ENCODE peak calls at places on chromosomes 1 and 21, in eight cellular contexts. One of them, this sample, is unnamed.

GRCh38 chr1:15073799-15074308 is 79.7 kb upstream of the TMEM51 start:
- DNase-seq in HFF-Myc: no peak
- DNase-seq in IMR-90: no peak
- DNase-seq in astrocyte: no peak
- DNase-seq in thoracic aorta: no peak
- DNase-seq in fibroblast of mammary gland: no peak
- DNase-seq in body of pancreas: no peak
- DNase-seq in fibroblast of pulmonary artery: no peak
- DNase-seq in this sample: no peak

GRCh38 chr1:20668581-20668980 is 7.4 kb upstream of the DDOST start:
- DNase-seq in astrocyte: no peak
- DNase-seq in body of pancreas: no peak
- DNase-seq in HFF-Myc: no peak
- DNase-seq in IMR-90: no peak
- DNase-seq in fibroblast of pulmonary artery: no peak
- DNase-seq in fibroblast of mammary gland: no peak
- DNase-seq in thoracic aorta: no peak
- DNase-seq in this sample: no peak

GRCh38 chr21:32334980-32335471 is 36.4 kb downstream of the MRAP start:
- DNase-seq in body of pancreas: no peak
- DNase-seq in fibroblast of pulmonary artery: no peak
- DNase-seq in IMR-90: no peak
- DNase-seq in HFF-Myc: peak; percentile 33
- DNase-seq in thoracic aorta: no peak
- DNase-seq in astrocyte: peak; percentile 44
- DNase-seq in fibroblast of mammary gland: no peak
- DNase-seq in this sample: no peak

GRCh38 chr1:194225781-194226180 is 1039.4 kb upstream of the B3GALT2 start:
- DNase-seq in body of pancreas: no peak
- DNase-seq in thoracic aorta: no peak
- DNase-seq in astrocyte: peak; percentile 1
- DNase-seq in fibroblast of mammary gland: no peak
- DNase-seq in fibroblast of pulmonary artery: no peak
- DNase-seq in IMR-90: no peak
- DNase-seq in HFF-Myc: no peak
- DNase-seq in this sample: no peak

GRCh38 chr21:42153046-42153685 is 65.8 kb upstream of the ABCG1 start:
- DNase-seq in body of pancreas: no peak
- DNase-seq in astrocyte: no peak
- DNase-seq in HFF-Myc: no peak
- DNase-seq in fibroblast of pulmonary artery: no peak
- DNase-seq in thoracic aorta: no peak
- DNase-seq in fibroblast of mammary gland: no peak
- DNase-seq in IMR-90: no peak
- DNase-seq in this sample: no peak

GRCh38 chr1:55478742-55479141 is 263.6 kb upstream of the USP24 start:
- DNase-seq in astrocyte: peak; percentile 26
- DNase-seq in fibroblast of mammary gland: peak; percentile 63
- DNase-seq in body of pancreas: no peak
- DNase-seq in fibroblast of pulmonary artery: peak; percentile 60
- DNase-seq in IMR-90: peak; percentile 51
- DNase-seq in thoracic aorta: no peak
- DNase-seq in HFF-Myc: no peak
- DNase-seq in this sample: peak; percentile 63

GRCh38 chr1:182595641-182596240 is 6.7 kb upstream of the RNASEL start:
- DNase-seq in astrocyte: peak; percentile 49
- DNase-seq in thoracic aorta: no peak
- DNase-seq in fibroblast of mammary gland: peak; percentile 79
- DNase-seq in HFF-Myc: peak; percentile 54
- DNase-seq in fibroblast of pulmonary artery: peak; percentile 85
- DNase-seq in body of pancreas: peak; percentile 80
- DNase-seq in IMR-90: peak; percentile 69
- DNase-seq in this sample: no peak

GRCh38 chr1:11982010-11982392 is 1.8 kb downstream of the MFN2 start:
- DNase-seq in fibroblast of pulmonary artery: peak; percentile 69
- DNase-seq in thoracic aorta: no peak
- DNase-seq in fibroblast of mammary gland: peak; percentile 42
- DNase-seq in HFF-Myc: no peak
- DNase-seq in body of pancreas: peak; percentile 25
- DNase-seq in IMR-90: peak; percentile 46
- DNase-seq in astrocyte: no peak
- DNase-seq in this sample: no peak

GRCh38 chr1:116763787-116764465 is 9.7 kb downstream of the CD2 start:
- DNase-seq in body of pancreas: peak; percentile 57
- DNase-seq in thoracic aorta: no peak
- DNase-seq in astrocyte: no peak
- DNase-seq in fibroblast of mammary gland: peak; percentile 30
- DNase-seq in fibroblast of pulmonary artery: peak; percentile 22
- DNase-seq in HFF-Myc: no peak
- DNase-seq in IMR-90: no peak
- DNase-seq in this sample: no peak

GRCh38 chr1:183604048-183604808 is 14.0 kb upstream of the NCF2 start:
- DNase-seq in IMR-90: peak; percentile 97
- DNase-seq in astrocyte: peak; percentile 98
- DNase-seq in fibroblast of mammary gland: peak; percentile 94
- DNase-seq in thoracic aorta: no peak
- DNase-seq in body of pancreas: peak; percentile 52
- DNase-seq in HFF-Myc: peak; percentile 88
- DNase-seq in fibroblast of pulmonary artery: peak; percentile 67
- DNase-seq in this sample: no peak

GRCh38 chr1:22290157-22290556 is 147.3 kb upstream of the WNT4 start:
- DNase-seq in fibroblast of pulmonary artery: no peak
- DNase-seq in IMR-90: no peak
- DNase-seq in body of pancreas: no peak
- DNase-seq in thoracic aorta: no peak
- DNase-seq in astrocyte: no peak
- DNase-seq in HFF-Myc: no peak
- DNase-seq in fibroblast of mammary gland: no peak
- DNase-seq in this sample: no peak

GRCh38 chr1:22291057-22291456 is 148.2 kb upstream of the WNT4 start:
- DNase-seq in thoracic aorta: no peak
- DNase-seq in astrocyte: no peak
- DNase-seq in HFF-Myc: no peak
- DNase-seq in fibroblast of pulmonary artery: no peak
- DNase-seq in body of pancreas: no peak
- DNase-seq in IMR-90: no peak
- DNase-seq in fibroblast of mammary gland: no peak
- DNase-seq in this sample: no peak

GRCh38 chr1:22289251-22289995 is 146.5 kb upstream of the WNT4 start:
- DNase-seq in HFF-Myc: no peak
- DNase-seq in thoracic aorta: no peak
- DNase-seq in body of pancreas: no peak
- DNase-seq in IMR-90: no peak
- DNase-seq in fibroblast of pulmonary artery: peak; percentile 20
- DNase-seq in fibroblast of mammary gland: peak; percentile 2
- DNase-seq in astrocyte: no peak
- DNase-seq in this sample: no peak

GRCh38 chr1:22291494-22291893 is 148.6 kb upstream of the WNT4 start:
- DNase-seq in astrocyte: no peak
- DNase-seq in thoracic aorta: no peak
- DNase-seq in HFF-Myc: no peak
- DNase-seq in fibroblast of mammary gland: no peak
- DNase-seq in IMR-90: no peak
- DNase-seq in body of pancreas: no peak
- DNase-seq in fibroblast of pulmonary artery: no peak
- DNase-seq in this sample: no peak

DNA sequence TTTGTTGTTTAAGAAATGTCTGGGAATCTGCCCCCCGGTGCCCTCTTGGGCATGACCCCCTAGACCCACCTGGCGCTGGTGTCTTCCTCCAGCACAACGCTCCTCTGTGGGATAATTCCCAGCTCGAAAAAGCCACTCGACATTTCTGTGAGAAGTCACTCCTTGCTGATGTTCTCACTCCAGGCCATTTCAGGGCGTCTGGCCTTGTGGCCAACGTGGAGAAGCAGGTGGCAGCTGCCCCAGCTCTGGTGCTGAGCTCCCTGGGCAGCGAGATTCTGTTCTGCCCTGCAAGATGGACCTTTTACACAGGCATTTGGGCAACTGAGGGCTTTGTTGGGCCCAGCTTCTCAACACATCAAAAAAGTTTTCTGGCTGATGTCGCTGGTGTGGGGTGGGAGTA is 147.7 kb upstream of the WNT4 start:
- DNase-seq in body of pancreas: no peak
- DNase-seq in astrocyte: no peak
- DNase-seq in fibroblast of mammary gland: no peak
- DNase-seq in IMR-90: no peak
- DNase-seq in thoracic aorta: no peak
- DNase-seq in fibroblast of pulmonary artery: no peak
- DNase-seq in HFF-Myc: no peak
- DNase-seq in this sample: no peak
- H3K4me3 ChIP-seq in body of pancreas: no peak overlapping the region
- H3K4me3 ChIP-seq in astrocyte: no peak overlapping the region
- H3K4me3 ChIP-seq in fibroblast of mammary gland: no peak overlapping the region
- H3K4me3 ChIP-seq in IMR-90: no peak overlapping the region
- H3K4me3 ChIP-seq in thoracic aorta: no peak overlapping the region
- H3K4me3 ChIP-seq in fibroblast of pulmonary artery: no peak overlapping the region
- H3K4me3 ChIP-seq in HFF-Myc: no peak overlapping the region
- H3K4me3 ChIP-seq in this sample: no peak overlapping the region

GRCh38 chr1:169451425-169451824 is 24.2 kb upstream of the CCDC181 start:
- DNase-seq in astrocyte: no peak
- DNase-seq in thoracic aorta: no peak
- DNase-seq in HFF-Myc: no peak
- DNase-seq in body of pancreas: no peak
- DNase-seq in IMR-90: no peak
- DNase-seq in fibroblast of mammary gland: no peak
- DNase-seq in fibroblast of pulmonary artery: peak; percentile 17
- DNase-seq in this sample: no peak
- H3K4me3 ChIP-seq in astrocyte: no peak overlapping the region
- H3K4me3 ChIP-seq in thoracic aorta: no peak overlapping the region
- H3K4me3 ChIP-seq in HFF-Myc: no peak overlapping the region
- H3K4me3 ChIP-seq in body of pancreas: no peak overlapping the region
- H3K4me3 ChIP-seq in IMR-90: no peak overlapping the region
- H3K4me3 ChIP-seq in fibroblast of mammary gland: no peak overlapping the region
- H3K4me3 ChIP-seq in fibroblast of pulmonary artery: no peak overlapping the region
- H3K4me3 ChIP-seq in this sample: no peak overlapping the region

GRCh38 chr1:8151647-8152046 is 125.5 kb upstream of the ERRFI1 start:
- DNase-seq in HFF-Myc: no peak
- DNase-seq in IMR-90: no peak
- DNase-seq in fibroblast of mammary gland: no peak
- DNase-seq in body of pancreas: no peak
- DNase-seq in astrocyte: no peak
- DNase-seq in fibroblast of pulmonary artery: no peak
- DNase-seq in thoracic aorta: no peak
- DNase-seq in this sample: no peak

GRCh38 chr1:8154621-8155052 is 128.5 kb upstream of the ERRFI1 start:
- DNase-seq in fibroblast of pulmonary artery: peak; percentile 46
- DNase-seq in astrocyte: peak; percentile 88
- DNase-seq in fibroblast of mammary gland: peak; percentile 26
- DNase-seq in IMR-90: peak; percentile 74
- DNase-seq in body of pancreas: peak; percentile 62
- DNase-seq in thoracic aorta: no peak
- DNase-seq in HFF-Myc: no peak
- DNase-seq in this sample: no peak

GRCh38 chr1:8153961-8154360 is 127.9 kb upstream of the ERRFI1 start:
- DNase-seq in astrocyte: no peak
- DNase-seq in IMR-90: no peak
- DNase-seq in thoracic aorta: no peak
- DNase-seq in fibroblast of mammary gland: no peak
- DNase-seq in fibroblast of pulmonary artery: no peak
- DNase-seq in body of pancreas: no peak
- DNase-seq in HFF-Myc: no peak
- DNase-seq in this sample: no peak

GRCh38 chr1:8155528-8156186 is 129.5 kb upstream of the ERRFI1 start:
- DNase-seq in fibroblast of pulmonary artery: peak; percentile 73
- DNase-seq in IMR-90: peak; percentile 31
- DNase-seq in body of pancreas: no peak
- DNase-seq in thoracic aorta: no peak
- DNase-seq in astrocyte: peak; percentile 71
- DNase-seq in fibroblast of mammary gland: peak; percentile 46
- DNase-seq in HFF-Myc: no peak
- DNase-seq in this sample: no peak

DNA sequence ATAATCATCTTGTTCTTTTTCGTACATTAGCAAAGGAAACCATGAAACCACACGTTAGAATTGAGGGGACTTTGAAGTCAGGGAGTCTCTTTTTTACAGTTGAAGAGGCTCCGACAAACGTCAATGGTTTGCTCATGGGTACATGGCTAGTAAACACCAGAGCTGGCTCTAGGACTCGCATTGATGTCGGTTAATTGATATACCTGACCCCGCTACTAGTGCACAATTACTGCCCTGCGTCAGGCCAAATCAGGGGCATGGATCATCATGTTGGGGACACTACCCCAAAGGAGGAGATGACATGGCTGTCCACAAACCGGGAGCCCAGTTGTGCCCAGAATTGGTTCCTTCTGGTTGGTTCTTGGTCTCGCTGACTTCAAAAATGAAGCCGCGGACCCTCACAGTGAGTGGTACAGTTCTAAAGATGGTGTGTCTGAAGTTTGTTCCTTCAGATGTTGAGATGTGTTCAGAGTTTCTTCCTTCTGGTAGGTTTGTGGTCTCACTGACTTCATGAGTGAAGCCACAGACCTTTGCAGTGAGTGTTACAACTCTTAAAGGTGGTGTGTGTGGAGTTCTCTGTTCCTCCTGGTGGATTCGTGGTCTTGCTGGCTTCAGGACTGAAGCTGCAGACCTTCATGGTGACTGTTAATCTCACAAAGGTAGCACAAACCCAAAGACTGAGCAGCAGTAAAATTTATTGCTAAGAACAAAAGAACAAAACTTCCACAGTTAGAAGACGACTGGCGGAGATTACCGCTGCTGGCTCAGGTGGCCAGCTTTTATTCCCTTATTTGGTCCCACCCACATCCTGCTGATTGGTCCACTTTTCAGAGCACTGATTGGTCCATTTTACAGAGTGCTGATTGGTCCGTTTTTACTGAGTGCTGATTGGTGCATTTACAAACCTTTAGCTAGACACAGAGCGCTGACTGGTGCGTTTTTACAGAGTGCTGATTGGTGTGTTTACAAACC is 126.9 kb upstream of the ERRFI1 start:
- DNase-seq in fibroblast of mammary gland: no peak
- DNase-seq in fibroblast of pulmonary artery: no peak
- DNase-seq in astrocyte: no peak
- DNase-seq in body of pancreas: no peak
- DNase-seq in HFF-Myc: no peak
- DNase-seq in thoracic aorta: no peak
- DNase-seq in IMR-90: no peak
- DNase-seq in this sample: no peak
- H3K4me3 ChIP-seq in fibroblast of mammary gland: no peak overlapping the region
- H3K4me3 ChIP-seq in fibroblast of pulmonary artery: no peak overlapping the region
- H3K4me3 ChIP-seq in astrocyte: no peak overlapping the region
- H3K4me3 ChIP-seq in body of pancreas: no peak overlapping the region
- H3K4me3 ChIP-seq in HFF-Myc: no peak overlapping the region
- H3K4me3 ChIP-seq in thoracic aorta: no peak overlapping the region
- H3K4me3 ChIP-seq in IMR-90: no peak overlapping the region
- H3K4me3 ChIP-seq in this sample: no peak overlapping the region

DNA sequence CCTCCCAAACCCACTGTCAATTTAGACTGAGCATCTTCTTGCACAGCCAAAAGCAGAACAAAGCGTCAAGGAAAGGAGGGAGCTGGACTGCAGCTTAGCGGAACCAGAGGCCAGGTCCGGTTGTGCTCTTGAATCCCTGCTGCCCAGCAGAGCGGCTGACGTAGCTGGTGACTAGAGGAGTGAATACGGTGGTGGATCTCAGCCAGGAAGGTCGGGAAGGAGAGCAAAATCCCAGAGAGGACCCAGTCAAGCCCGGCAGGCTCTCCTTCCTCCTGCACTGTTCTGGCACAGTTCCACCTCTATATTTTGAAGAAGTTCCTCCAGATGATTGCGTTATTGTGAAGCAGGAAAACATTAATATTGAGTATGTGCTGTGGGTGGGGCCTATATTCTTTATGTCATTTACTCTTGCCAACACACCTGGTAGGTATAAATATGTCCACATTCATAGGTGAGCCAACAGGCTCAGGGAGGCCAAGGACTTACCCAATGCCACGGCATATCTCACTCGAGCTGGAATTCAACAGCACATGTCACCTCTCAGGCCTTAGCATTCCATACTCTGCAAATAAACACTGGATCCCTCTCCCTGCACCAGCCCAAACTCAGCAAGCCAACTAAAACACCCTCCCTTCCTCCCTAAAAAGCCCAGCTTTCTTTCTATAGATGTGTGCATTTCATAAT is 23.6 kb upstream of the ABCB10 start:
- DNase-seq in body of pancreas: peak; percentile 38
- DNase-seq in HFF-Myc: no peak
- DNase-seq in fibroblast of pulmonary artery: peak; percentile 28
- DNase-seq in fibroblast of mammary gland: peak; percentile 71
- DNase-seq in IMR-90: peak; percentile 29
- DNase-seq in thoracic aorta: no peak
- DNase-seq in astrocyte: peak; percentile 23
- DNase-seq in this sample: peak; percentile 77
- H3K4me3 ChIP-seq in body of pancreas: no peak overlapping the region
- H3K4me3 ChIP-seq in HFF-Myc: no peak overlapping the region
- H3K4me3 ChIP-seq in fibroblast of pulmonary artery: no peak overlapping the region
- H3K4me3 ChIP-seq in fibroblast of mammary gland: no peak overlapping the region
- H3K4me3 ChIP-seq in IMR-90: no peak overlapping the region
- H3K4me3 ChIP-seq in thoracic aorta: peak overlapping the region; percentile 40
- H3K4me3 ChIP-seq in astrocyte: no peak overlapping the region
- H3K4me3 ChIP-seq in this sample: no peak overlapping the region